ENCODE peak calls at places on chromosomes 13 and 19, in six cellular contexts. O, K, A, L, D and G are unnamed samples.

GRCh38 chr13:113061271-113061625 is 44.3 kb upstream of the F7 start:
- DNase-seq in O (no peak), K (no peak), A (no peak), L (no peak), D (no peak), G (no peak)

GRCh38 chr19:11400695-11401291 is 16.7 kb upstream of the EPOR start:
- DNase-seq in O (no peak), K (no peak), A (no peak), L (no peak), D (no peak), G (no peak)

GRCh38 chr19:48135411-48135810 is 24.8 kb upstream of the PLA2G4C start:
- DNase-seq in O (no peak), K (no peak), A (no peak), L (no peak), D (no peak), G (no peak)

GRCh38 chr19:7928741-7929701 is 3.1 kb upstream of the CTXN1 start:
- DNase-seq in O (peak), K (peak), A (peak), L (no peak), D (peak), G (peak)

GRCh38 chr13:25171517-25172302 is at the start of gene AMER2:
- DNase-seq in O (no peak), K (peak), A (no peak), L (peak), D (peak), G (peak)

GRCh38 chr19:6847828-6848200 is 39.6 kb upstream of the ADGRE1 start:
- DNase-seq in O (no peak), K (no peak), A (no peak), L (no peak), D (no peak), G (no peak)

GRCh38 chr19:58003153-58003828 is 671 bp upstream of the ZNF606 start:
- DNase-seq in O (no peak), K (no peak), A (no peak), L (no peak), D (no peak), G (no peak)

GRCh38 chr13:34246511-34246910 is 428.6 kb downstream of the RFC3 start:
- DNase-seq in O (no peak), K (peak), A (no peak), L (no peak), D (no peak), G (no peak)

GRCh38 chr13:95546919-95547318 is 5.6 kb upstream of the CLDN10 start:
- DNase-seq in O (no peak), K (no peak), A (no peak), L (no peak), D (no peak), G (no peak)

GRCh38 chr19:24033962-24034342 is 53.0 kb upstream of the ZNF254 start:
- DNase-seq in O (peak), K (peak), A (no peak), L (peak), D (no peak), G (peak)

GRCh38 chr19:13095393-13095784 is 7.3 kb downstream of the LYL1 start:
- DNase-seq in O (no peak), K (no peak), A (no peak), L (no peak), D (peak), G (no peak)

GRCh38 chr13:97434417-97435296 is 688 bp downstream of the RAP2A start:
- DNase-seq in O (peak), K (peak), A (peak), L (no peak), D (peak), G (no peak)

GRCh38 chr13:75330770-75331169 is 151.2 kb downstream of the TBC1D4 start:
- DNase-seq in O (peak), K (no peak), A (no peak), L (no peak), D (no peak), G (no peak)

GRCh38 chr13:113239357-113239756 is 29.9 kb downstream of the CUL4A start:
- DNase-seq in O (no peak), K (no peak), A (no peak), L (no peak), D (no peak), G (no peak)

GRCh38 chr13:59318320-59318930 is 845.3 kb downstream of the DIAPH3 start:
- DNase-seq in O (no peak), K (peak), A (peak), L (peak), D (peak), G (peak)

GRCh38 chr19:39402417-39403297 is 4.0 kb upstream of the ZFP36 start:
- DNase-seq in O (peak), K (peak), A (peak), L (peak), D (peak), G (peak)

GRCh38 chr19:19591133-19591825 is 27.2 kb downstream of the PBX4 start:
- DNase-seq in O (peak), K (peak), A (peak), L (no peak), D (no peak), G (peak)

GRCh38 chr19:50890422-50891252 is 17.4 kb downstream of the KLK2 start:
- DNase-seq in O (no peak), K (peak), A (no peak), L (no peak), D (no peak), G (no peak)

GRCh38 chr13:74305876-74306275 is 171.7 kb upstream of the KLF12 start:
- DNase-seq in O (no peak), K (no peak), A (no peak), L (no peak), D (no peak), G (no peak)

GRCh38 chr13:45447050-45447661 is 17.6 kb upstream of the COG3 start:
- DNase-seq in O (no peak), K (no peak), A (no peak), L (no peak), D (no peak), G (no peak)

GRCh38 chr13:73138276-73138950 is 79.6 kb downstream of the KLF5 start:
- DNase-seq in O (no peak), K (peak), A (no peak), L (no peak), D (no peak), G (no peak)

GRCh38 chr13:44842158-44842557 is 147.1 kb downstream of the NUFIP1 start:
- DNase-seq in O (no peak), K (peak), A (no peak), L (no peak), D (no peak), G (no peak)